ENCODE peak calls at places on chromosomes 12 and 14, in ten cellular contexts. C, T, D, S, R, I, Q, O, U and H are unnamed samples.
A peak's percentile ranks its signal among the peaks of the same experiment; 100 is the strongest.

GRCh38 chr12:66235626-66236281 is 46.7 kb downstream of the IRAK3 start:
- DNase-seq in C (peak; percentile 11), T (peak; percentile 15), D (no peak), S (peak; percentile 28), R (peak; percentile 4), I (no peak), Q (no peak), O (no peak), U (no peak), H (peak; percentile 62)

GRCh38 chr12:76533331-76533730 is 26.2 kb downstream of the OSBPL8 start:
- DNase-seq in C (peak; percentile 9), T (no peak), D (no peak), S (no peak), R (no peak), I (no peak), Q (no peak), O (no peak), U (no peak), H (no peak)

GRCh38 chr12:51527872-51528271 is 63.2 kb upstream of the SCN8A start:
- DNase-seq in C (no peak), T (no peak), D (no peak), S (no peak), R (no peak), I (no peak), Q (no peak), O (no peak), U (no peak), H (no peak)

GRCh38 chr14:93114068-93114710 is 1.5 kb downstream of the ITPK1 start:
- DNase-seq in C (no peak), T (no peak), D (no peak), S (no peak), R (no peak), I (peak; percentile 16), Q (no peak), O (no peak), U (no peak), H (peak; percentile 26)

GRCh38 chr14:31966896-31967668 is 110.0 kb upstream of the ARHGAP5 start:
- DNase-seq in C (no peak), T (peak; percentile 38), D (no peak), S (no peak), R (no peak), I (no peak), Q (no peak), O (no peak), U (no peak), H (no peak)

GRCh38 chr12:98741229-98741614 is 96.1 kb downstream of the APAF1 start:
- DNase-seq in C (no peak), T (no peak), D (no peak), S (no peak), R (peak; percentile 44), I (no peak), Q (no peak), O (no peak), U (no peak), H (no peak)

GRCh38 chr14:56195219-56195618 is 77.0 kb downstream of the PELI2 start:
- DNase-seq in C (no peak), T (no peak), D (no peak), S (no peak), R (no peak), I (no peak), Q (peak; percentile 36), O (no peak), U (no peak), H (no peak)

GRCh38 chr14:52327374-52328226 is 13.5 kb downstream of the PTGER2 start:
- DNase-seq in C (no peak), T (peak; percentile 56), D (no peak), S (no peak), R (peak; percentile 68), I (peak; percentile 32), Q (no peak), O (no peak), U (peak; percentile 34), H (no peak)

GRCh38 chr12:14417717-14418116 is 52.2 kb downstream of the ATF7IP start:
- DNase-seq in C (peak; percentile 96), T (peak; percentile 86), D (peak; percentile 47), S (peak; percentile 92), R (peak; percentile 92), I (peak; percentile 40), Q (peak; percentile 83), O (no peak), U (peak; percentile 85), H (peak; percentile 49)

GRCh38 chr12:14418526-14418925 is 53.0 kb downstream of the ATF7IP start:
- DNase-seq in C (no peak), T (peak; percentile 34), D (no peak), S (peak; percentile 59), R (peak; percentile 38), I (no peak), Q (no peak), O (no peak), U (peak; percentile 39), H (no peak)

GRCh38 chr12:14410841-14411569 is 45.5 kb downstream of the ATF7IP start:
- DNase-seq in C (no peak), T (peak; percentile 15), D (no peak), S (peak; percentile 52), R (no peak), I (no peak), Q (no peak), O (no peak), U (peak; percentile 23), H (peak; percentile 34)

DNA sequence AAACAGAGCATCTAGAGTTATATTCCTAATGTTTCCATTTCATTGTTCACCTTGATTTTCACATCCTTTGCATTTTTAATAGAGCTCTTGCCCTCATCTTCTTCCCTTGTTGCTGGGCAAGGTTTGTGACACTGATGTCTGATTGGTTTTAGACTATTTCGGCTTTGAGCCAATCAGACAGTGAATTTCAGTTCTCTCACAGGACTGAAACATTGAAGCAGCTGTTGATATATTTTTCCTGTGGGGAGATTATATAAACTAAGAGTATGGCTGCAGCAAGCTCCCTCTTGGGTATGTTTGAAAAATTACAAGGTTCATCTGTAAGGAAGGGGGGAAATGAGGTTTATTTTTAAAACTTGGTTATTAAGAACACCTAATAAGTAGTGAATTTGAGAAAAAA is 51.2 kb downstream of the ATF7IP start:
- DNase-seq in C (peak; percentile 89), T (peak; percentile 70), D (no peak), S (peak; percentile 88), R (peak; percentile 93), I (peak; percentile 21), Q (no peak), O (no peak), U (peak; percentile 79), H (peak; percentile 47)
- TF ChIP-seq CTCF in C (peak; percentile 32), T (peak; percentile 37), D (no peak), S (peak; percentile 42), R (peak; percentile 52), I (no peak), Q (no peak), O (no peak), U (peak; percentile 59), H (no peak)

GRCh38 chr14:104084251-104085002 is 1.1 kb upstream of the ASPG start:
- DNase-seq in C (no peak), T (no peak), D (no peak), S (no peak), R (no peak), I (no peak), Q (no peak), O (no peak), U (no peak), H (no peak)

GRCh38 chr14:104086661-104087461 is 1.4 kb downstream of the ASPG start:
- DNase-seq in C (no peak), T (no peak), D (no peak), S (no peak), R (no peak), I (no peak), Q (peak; percentile 25), O (no peak), U (no peak), H (peak; percentile 5)

GRCh38 chr14:104086210-104086660 is 735 bp downstream of the ASPG start:
- DNase-seq in C (no peak), T (no peak), D (no peak), S (no peak), R (no peak), I (no peak), Q (no peak), O (no peak), U (no peak), H (no peak)

GRCh38 chr14:104085032-104085888 is at the start of gene ASPG:
- DNase-seq in C (no peak), T (no peak), D (peak; percentile 29), S (no peak), R (no peak), I (no peak), Q (peak; percentile 52), O (no peak), U (no peak), H (no peak)

GRCh38 chr14:104085889-104086201 is 345 bp downstream of the ASPG start:
- DNase-seq in C (no peak), T (no peak), D (no peak), S (no peak), R (no peak), I (no peak), Q (no peak), O (no peak), U (no peak), H (no peak)
- TF ChIP-seq CTCF in C (no peak), T (no peak), D (no peak), S (no peak), R (no peak), I (no peak), Q (no peak), O (no peak), U (no peak), H (no peak)

DNA sequence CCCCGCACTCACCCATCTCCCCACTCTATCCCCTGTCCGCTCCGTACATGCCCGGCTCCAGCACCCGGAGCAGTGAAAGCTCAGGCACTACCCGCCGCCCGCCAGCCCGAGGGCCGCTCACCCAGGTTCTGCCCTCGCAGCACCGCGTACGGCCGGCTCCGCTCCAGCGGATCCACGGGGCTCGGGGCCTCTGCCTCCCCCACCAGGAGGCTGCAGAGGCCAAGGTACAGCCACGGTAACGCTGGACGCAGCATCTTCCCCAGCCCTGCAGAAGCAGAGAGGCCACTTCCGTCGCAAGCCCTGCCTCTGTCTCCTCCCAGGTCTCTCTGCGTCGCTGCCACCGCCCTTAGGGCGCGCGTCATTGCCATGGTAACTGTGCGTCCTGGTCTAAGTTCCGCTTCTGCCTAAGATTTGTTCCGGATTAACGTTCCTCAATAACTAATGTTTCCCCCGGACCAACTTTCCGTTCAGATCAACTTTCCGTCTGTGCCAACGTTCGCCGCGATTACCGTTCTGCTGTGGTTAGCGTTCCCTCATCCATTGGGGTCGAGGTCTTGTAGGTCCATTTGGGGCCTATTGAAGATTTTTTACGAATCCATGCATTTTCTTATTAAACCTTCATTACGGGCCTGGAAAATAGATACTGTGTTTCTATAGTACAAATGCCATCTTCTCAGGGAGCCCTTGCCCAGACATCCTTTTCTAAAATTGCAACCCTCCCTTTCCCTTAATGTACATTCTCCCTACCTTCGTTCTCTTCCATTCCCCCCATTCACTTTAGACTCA is at the start of gene C12orf76:
- DNase-seq in C (peak; percentile 92), T (peak; percentile 96), D (peak; percentile 73), S (peak; percentile 98), R (peak; percentile 96), I (peak; percentile 98), Q (peak; percentile 86), O (peak; percentile 95), U (peak; percentile 96), H (peak; percentile 100)
- TF ChIP-seq CTCF in C (no peak), T (no peak), D (no peak), S (no peak), R (no peak), I (no peak), Q (no peak), O (no peak), U (peak; percentile 36), H (no peak)

DNA sequence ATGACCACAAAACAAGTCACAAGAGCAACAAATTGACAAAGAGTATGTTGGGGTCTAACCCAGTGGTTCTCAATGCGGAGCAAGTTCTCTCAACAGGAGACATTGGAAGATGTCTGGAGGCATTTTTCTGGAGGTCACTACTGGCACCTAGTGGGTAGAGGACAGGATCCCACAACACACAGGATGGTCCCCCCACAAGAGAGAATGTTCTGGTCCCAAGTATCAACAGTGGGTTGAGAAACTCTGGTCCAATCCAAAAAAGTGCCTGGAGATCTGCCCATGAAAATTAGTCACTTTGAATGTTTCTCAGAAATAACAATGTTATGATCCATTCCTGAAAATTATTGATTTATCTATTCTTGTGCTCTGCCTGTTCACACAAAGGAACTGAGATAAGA is 3.3 kb downstream of the SSH1 start:
- DNase-seq in C (peak; percentile 91), T (peak; percentile 95), D (no peak), S (peak; percentile 99), R (peak; percentile 95), I (peak; percentile 47), Q (no peak), O (no peak), U (peak; percentile 92), H (peak; percentile 61)
- TF ChIP-seq CTCF in C (peak; percentile 63), T (peak; percentile 73), D (no peak), S (peak; percentile 34), R (peak; percentile 65), I (peak; percentile 27), Q (no peak), O (no peak), U (peak; percentile 71), H (peak; percentile 15)